ENCODE peak calls at places on chromosomes 6 and 20, in nine cellular contexts. X, T, K, E, A, Y, R, G and W are unnamed samples.

GRCh38 chr6:37566209-37566859 is 66.6 kb upstream of the CCDC167 start:
- DNase-seq in X (peak; percentile 59), T (peak; percentile 54), K (no peak), E (peak; percentile 44), A (no peak), Y (peak; percentile 70), R (no peak), G (peak; percentile 36), W (no peak)

GRCh38 chr20:60507087-60507684 is 549.0 kb downstream of the CDH26 start:
- DNase-seq in X (no peak), T (no peak), K (no peak), E (no peak), A (no peak), Y (no peak), R (no peak), G (no peak), W (no peak)

GRCh38 chr6:85942844-85943243 is 300.2 kb upstream of the SYNCRIP start:
- DNase-seq in X (no peak), T (no peak), K (no peak), E (no peak), A (no peak), Y (no peak), R (no peak), G (no peak), W (no peak)

GRCh38 chr20:823326-823902 is 10.1 kb upstream of the FAM110A start:
- DNase-seq in X (no peak), T (no peak), K (no peak), E (no peak), A (no peak), Y (no peak), R (no peak), G (no peak), W (no peak)

GRCh38 chr6:38847497-38847896 is 132.4 kb downstream of the DNAH8 start:
- DNase-seq in X (no peak), T (no peak), K (no peak), E (no peak), A (no peak), Y (no peak), R (no peak), G (no peak), W (no peak)

GRCh38 chr6:99130897-99131873 is 183.4 kb upstream of the FBXL4 start:
- DNase-seq in X (no peak), T (no peak), K (no peak), E (no peak), A (peak; percentile 7), Y (no peak), R (no peak), G (no peak), W (no peak)

GRCh38 chr20:32527447-32528055 is 57.6 kb downstream of the NOL4L start:
- DNase-seq in X (no peak), T (no peak), K (no peak), E (peak; percentile 43), A (no peak), Y (no peak), R (no peak), G (no peak), W (no peak)

GRCh38 chr20:47278907-47279348 is 77.6 kb downstream of the ZMYND8 start:
- DNase-seq in X (peak; percentile 70), T (peak; percentile 84), K (no peak), E (no peak), A (no peak), Y (no peak), R (no peak), G (no peak), W (no peak)

GRCh38 chr6:69901361-69901760 is 35.0 kb downstream of the COL19A1 start:
- DNase-seq in X (no peak), T (no peak), K (no peak), E (no peak), A (no peak), Y (no peak), R (no peak), G (no peak), W (no peak)

GRCh38 chr20:62839261-62839660 is 22.4 kb downstream of the TCFL5 start:
- DNase-seq in X (no peak), T (no peak), K (no peak), E (no peak), A (no peak), Y (no peak), R (no peak), G (no peak), W (no peak)

GRCh38 chr6:43856005-43856765 is 86.2 kb downstream of the VEGFA start:
- DNase-seq in X (peak; percentile 8), T (peak; percentile 75), K (no peak), E (peak; percentile 73), A (peak; percentile 86), Y (peak; percentile 40), R (peak; percentile 29), G (no peak), W (no peak)

GRCh38 chr20:31936430-31936829 is 15.4 kb downstream of the PDRG1 start:
- DNase-seq in X (no peak), T (no peak), K (no peak), E (no peak), A (no peak), Y (no peak), R (no peak), G (no peak), W (no peak)

GRCh38 chr6:13288481-13288880 is 39.9 kb downstream of the TBC1D7 start:
- DNase-seq in X (no peak), T (no peak), K (no peak), E (no peak), A (no peak), Y (no peak), R (no peak), G (no peak), W (no peak)

GRCh38 chr6:97726378-97726777 is 443.4 kb upstream of the MMS22L start:
- DNase-seq in X (no peak), T (no peak), K (no peak), E (no peak), A (no peak), Y (no peak), R (no peak), G (no peak), W (no peak)

GRCh38 chr6:143698759-143699750 is 21.3 kb downstream of the PHACTR2 start:
- DNase-seq in X (no peak), T (no peak), K (no peak), E (no peak), A (peak; percentile 29), Y (peak; percentile 29), R (no peak), G (no peak), W (no peak)

DNA sequence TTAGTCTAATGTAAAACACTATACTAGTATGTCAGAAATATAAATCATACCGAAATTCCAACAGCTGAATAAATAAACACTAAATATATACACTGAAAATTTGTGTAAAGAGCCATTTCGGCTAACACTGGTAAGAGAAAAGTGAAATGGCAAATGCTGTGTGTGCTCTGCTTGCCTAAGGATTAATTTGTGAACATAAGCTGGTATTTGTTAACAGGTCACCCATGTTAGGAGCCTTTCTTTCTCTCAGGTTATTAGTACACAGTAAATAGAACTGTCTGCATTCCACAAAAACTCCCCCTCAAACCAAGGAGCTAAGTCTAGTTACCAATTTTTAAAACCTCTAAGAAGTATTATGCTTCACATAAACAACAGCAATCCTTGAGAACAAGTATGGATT is 27.0 kb downstream of the ELOVL5 start:
- DNase-seq in X (no peak), T (no peak), K (no peak), E (no peak), A (peak; percentile 80), Y (no peak), R (no peak), G (no peak), W (no peak)
- H3K27ac ChIP-seq in X (no peak overlapping the region), T (no peak overlapping the region), K (peak overlapping the region; percentile 46), E (no peak overlapping the region), A (peak overlapping the region; percentile 1), Y (peak overlapping the region; percentile 42), R (no peak overlapping the region), G (no peak overlapping the region), W (no peak overlapping the region)

GRCh38 chr6:79078057-79078969 is at the start of gene PHIP:
- DNase-seq in X (peak; percentile 96), T (peak; percentile 95), K (peak; percentile 94), E (peak; percentile 91), A (peak; percentile 84), Y (peak; percentile 95), R (peak; percentile 88), G (peak; percentile 95), W (peak; percentile 74)
- TF ChIP-seq POLR2A in X (peak; percentile 70), T (peak; percentile 55), K (no peak), E (no peak), A (peak; percentile 82), Y (no peak), R (peak; percentile 16), G (peak; percentile 15), W (peak; percentile 74)

DNA sequence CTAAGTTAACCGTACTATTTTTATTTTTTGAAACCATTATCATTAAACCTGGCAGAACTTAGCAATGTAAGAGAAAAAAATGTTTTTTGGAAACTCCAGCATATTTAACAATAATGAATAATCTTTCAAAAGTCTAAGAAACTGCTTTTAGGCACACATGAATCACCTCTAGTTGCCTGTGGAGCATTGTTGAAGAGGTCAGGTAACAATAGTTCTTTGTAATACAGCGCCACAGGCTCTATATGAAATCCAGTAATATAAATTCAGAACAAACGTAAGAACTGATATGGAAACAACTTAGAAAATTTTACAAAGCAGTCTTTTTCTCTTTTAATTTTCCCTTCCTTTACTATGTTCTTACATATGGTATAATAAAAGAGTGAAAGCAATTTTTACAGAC is 10.3 kb downstream of the LYRM4 start:
- DNase-seq in X (no peak), T (no peak), K (no peak), E (no peak), A (no peak), Y (no peak), R (no peak), G (no peak), W (no peak)
- H3K27ac ChIP-seq in X (no peak overlapping the region), T (no peak overlapping the region), K (no peak overlapping the region), E (no peak overlapping the region), A (no peak overlapping the region), Y (no peak overlapping the region), R (no peak overlapping the region), G (no peak overlapping the region), W (no peak overlapping the region)

GRCh38 chr20:3209023-3209945 is at the start of gene ITPA:
- DNase-seq in X (peak; percentile 40), T (peak; percentile 44), K (peak; percentile 34), E (peak; percentile 36), A (peak; percentile 75), Y (peak; percentile 63), R (no peak), G (peak; percentile 45), W (no peak)
- TF ChIP-seq POLR2A in X (peak; percentile 34), T (no peak), K (no peak), E (no peak), A (peak; percentile 56), Y (no peak), R (no peak), G (peak; percentile 31), W (no peak)

GRCh38 chr6:54617730-54618129 is 228.8 kb upstream of the FAM83B start:
- DNase-seq in X (peak; percentile 68), T (no peak), K (no peak), E (no peak), A (peak; percentile 6), Y (no peak), R (no peak), G (no peak), W (no peak)
- H3K27ac ChIP-seq in X (no peak overlapping the region), T (no peak overlapping the region), K (peak overlapping the region; percentile 1), E (no peak overlapping the region), A (no peak overlapping the region), Y (no peak overlapping the region), R (no peak overlapping the region), G (no peak overlapping the region), W (no peak overlapping the region)